ENCODE peak calls at places on chromosome 9, in four cellular contexts. K is effector memory CD4-positive, alpha-beta T cell; V is endodermal cell; L is PC-3. C is an unnamed sample.

GRCh38 chr9:135830496-135830895 is 76.8 kb downstream of the CAMSAP1 start:
- DNase-seq in K (no peak), V (no peak), L (no peak), C (no peak)

GRCh38 chr9:106799146-106799545 is 63.8 kb upstream of the ZNF462 start:
- DNase-seq in K (no peak), V (no peak), L (peak), C (no peak)

GRCh38 chr9:4494806-4495205 is 4.5 kb downstream of the SLC1A1 start:
- DNase-seq in K (no peak), V (no peak), L (no peak), C (no peak)

GRCh38 chr9:106862946-106863740 is at the start of gene ZNF462:
- DNase-seq in K (no peak), V (peak), L (peak), C (no peak)

GRCh38 chr9:37421914-37422288 is 595 bp upstream of the GRHPR start:
- DNase-seq in K (no peak), V (no peak), L (no peak), C (no peak)

GRCh38 chr9:37010180-37010579 is 23.9 kb downstream of the PAX5 start:
- DNase-seq in K (no peak), V (no peak), L (no peak), C (no peak)

GRCh38 chr9:90698874-90699440 is 56.3 kb upstream of the DIRAS2 start:
- DNase-seq in K (no peak), V (no peak), L (peak), C (no peak)

GRCh38 chr9:70935856-70936255 is 185.6 kb downstream of the TRPM3 start:
- DNase-seq in K (no peak), V (no peak), L (no peak), C (no peak)

GRCh38 chr9:14797442-14797841 is 74.9 kb upstream of the CER1 start:
- DNase-seq in K (no peak), V (no peak), L (peak), C (no peak)

GRCh38 chr9:137053944-137054931 is at the start of gene ENTPD2:
- DNase-seq in K (peak), V (peak), L (peak), C (no peak)
- H3K4me3 ChIP-seq in K (peak), V (no peak), L (peak), C (peak)

DNA sequence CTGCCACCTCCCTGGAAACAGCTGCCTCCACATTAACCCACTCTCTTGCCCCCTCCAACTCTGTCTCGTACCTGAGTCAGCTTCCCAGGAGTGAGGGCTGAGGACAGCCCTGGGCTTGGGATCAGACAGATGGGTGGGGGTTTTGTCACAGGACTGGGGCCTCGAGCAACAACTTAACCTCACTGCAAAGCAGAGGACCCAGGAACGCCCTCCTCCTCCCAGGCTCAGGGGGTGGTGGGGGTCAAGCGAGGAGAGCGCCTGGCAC is 446 bp downstream of the SARDH start:
- DNase-seq in K (no peak), V (no peak), L (no peak), C (no peak)
- H3K4me3 ChIP-seq in K (no peak), V (peak), L (peak), C (no peak)

GRCh38 chr9:109640232-109641078 is 139.5 kb upstream of the PALM2AKAP2 start:
- DNase-seq in K (no peak), V (peak), L (peak), C (no peak)

GRCh38 chr9:109641079-109641659 is 138.8 kb upstream of the PALM2AKAP2 start:
- DNase-seq in K (no peak), V (no peak), L (no peak), C (no peak)

GRCh38 chr9:109639666-109640231 is 140.2 kb upstream of the PALM2AKAP2 start:
- DNase-seq in K (no peak), V (no peak), L (no peak), C (no peak)
- H3K4me3 ChIP-seq in K (no peak), V (peak), L (peak), C (peak)

GRCh38 chr9:35688558-35689350 is 971 bp downstream of the TPM2 start:
- DNase-seq in K (no peak), V (no peak), L (peak), C (no peak)
- H3K4me3 ChIP-seq in K (no peak), V (peak), L (peak), C (peak)

DNA sequence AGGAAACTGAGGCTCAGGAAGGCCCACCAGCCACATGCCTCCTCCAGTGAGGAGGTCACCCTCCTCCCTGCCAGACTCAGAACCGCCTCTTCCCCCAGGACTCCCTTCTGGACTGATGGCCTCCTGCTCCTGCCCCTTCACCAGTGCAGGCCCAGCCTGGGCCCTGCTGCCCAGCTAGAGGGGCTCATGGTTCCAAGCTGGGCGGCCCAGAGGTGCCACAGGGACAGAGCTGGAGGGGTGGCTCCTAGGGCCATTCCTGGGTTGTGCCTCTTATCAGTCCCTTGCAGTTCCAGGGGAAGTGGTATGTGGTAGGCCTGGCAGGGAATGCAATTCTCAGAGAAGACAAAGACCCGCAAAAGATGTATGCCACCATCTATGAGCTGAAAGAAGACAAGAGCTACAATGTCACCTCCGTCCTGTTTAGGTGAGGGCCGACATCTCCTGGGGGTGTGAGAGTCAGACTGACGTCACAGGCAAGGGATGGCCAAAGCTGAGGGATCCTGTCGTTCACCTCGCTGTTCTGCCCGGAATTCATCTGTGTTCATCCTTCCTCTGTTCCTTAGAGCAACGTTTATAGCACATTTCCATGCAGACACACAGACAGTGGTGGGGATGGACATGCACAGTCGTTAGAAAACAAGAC is 819 bp downstream of the LCN2 start:
- DNase-seq in K (no peak), V (no peak), L (no peak), C (no peak)
- H3K4me3 ChIP-seq in K (no peak), V (no peak), L (no peak), C (peak)

GRCh38 chr9:129027224-129027684 is 877 bp downstream of the SH3GLB2 start:
- DNase-seq in K (no peak), V (no peak), L (no peak), C (no peak)

GRCh38 chr9:129028192-129028966 is at the start of gene SH3GLB2:
- DNase-seq in K (peak), V (peak), L (peak), C (peak)

GRCh38 chr9:129023908-129024233 is 4.3 kb downstream of the SH3GLB2 start:
- DNase-seq in K (no peak), V (no peak), L (no peak), C (no peak)

GRCh38 chr9:129027685-129028191 is 393 bp downstream of the SH3GLB2 start:
- DNase-seq in K (no peak), V (no peak), L (peak), C (no peak)

DNA sequence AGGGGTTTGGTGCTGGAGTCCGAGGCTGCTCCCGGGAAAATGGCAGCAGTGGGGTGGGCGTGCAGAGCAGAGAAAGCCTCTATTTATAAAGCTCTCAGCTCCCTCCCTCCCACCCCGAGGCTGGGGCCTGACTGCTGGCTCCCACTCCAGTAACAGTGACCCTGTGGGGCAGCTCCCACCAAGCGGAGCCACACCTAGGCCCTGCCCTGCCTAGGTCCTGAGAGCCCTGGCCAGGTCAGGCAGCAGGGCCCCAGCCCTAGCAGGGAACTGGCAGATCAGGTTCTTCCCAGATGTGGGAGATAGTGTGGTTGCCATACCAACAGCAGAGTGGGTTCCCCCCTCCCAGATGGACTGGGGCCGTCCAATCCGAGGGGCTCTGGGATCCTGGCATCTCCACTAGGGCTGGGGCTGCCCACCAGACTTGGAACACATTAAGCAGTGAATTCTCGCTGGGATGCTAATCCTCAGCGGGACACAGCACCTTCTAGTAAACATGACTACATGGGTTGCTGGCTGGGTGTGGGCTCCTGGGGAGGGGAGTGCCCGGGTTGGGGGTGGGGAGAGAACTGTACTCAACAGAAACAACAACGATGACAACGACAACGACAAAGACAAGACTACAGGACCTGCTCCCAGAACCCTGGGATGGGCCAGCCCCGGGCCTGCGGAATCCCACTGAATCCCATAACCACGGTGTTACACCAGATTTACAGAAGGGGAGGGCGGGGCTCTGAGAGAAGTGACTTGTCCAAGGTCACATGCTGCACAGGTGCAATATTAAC is 1.5 kb downstream of the SH3GLB2 start:
- DNase-seq in K (no peak), V (peak), L (peak), C (no peak)
- H3K4me3 ChIP-seq in K (peak), V (peak), L (peak), C (peak)

GRCh38 chr9:89660286-89660685 is 55.5 kb downstream of the GADD45G start:
- DNase-seq in K (no peak), V (peak), L (no peak), C (no peak)

GRCh38 chr9:89661956-89662717 is 57.3 kb downstream of the GADD45G start:
- DNase-seq in K (no peak), V (peak), L (peak), C (no peak)

GRCh38 chr9:89662718-89663246 is 58.0 kb downstream of the GADD45G start:
- DNase-seq in K (no peak), V (peak), L (no peak), C (no peak)

GRCh38 chr9:89659473-89660256 is 54.9 kb downstream of the GADD45G start:
- DNase-seq in K (no peak), V (peak), L (no peak), C (no peak)

GRCh38 chr9:89661391-89661949 is 56.7 kb downstream of the GADD45G start:
- DNase-seq in K (no peak), V (no peak), L (no peak), C (no peak)
- H3K4me3 ChIP-seq in K (no peak), V (no peak), L (no peak), C (peak)

DNA sequence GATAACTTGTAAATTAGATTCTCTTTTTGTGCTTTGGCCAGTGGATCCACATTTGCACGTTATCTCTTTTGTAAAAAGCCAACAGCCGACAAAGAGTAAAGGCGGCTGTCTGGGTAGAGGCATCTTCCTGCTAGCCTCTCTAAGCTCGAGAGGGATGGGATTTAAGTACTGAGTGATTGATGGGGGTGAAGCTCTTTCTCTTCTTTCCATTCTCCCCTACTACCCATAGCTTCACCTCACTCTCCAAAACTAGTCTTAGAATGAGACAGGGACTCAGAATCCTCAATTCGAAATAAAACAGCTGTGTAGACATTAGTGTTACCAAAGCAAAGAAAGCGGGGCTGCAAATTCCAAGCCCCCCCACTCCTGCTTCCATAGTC is 3.5 kb downstream of the PBX3 start:
- DNase-seq in K (no peak), V (no peak), L (no peak), C (no peak)
- H3K4me3 ChIP-seq in K (no peak), V (peak), L (peak), C (peak)

GRCh38 chr9:129755151-129755550 is 2.3 kb upstream of the PTGES start:
- DNase-seq in K (no peak), V (no peak), L (no peak), C (no peak)

GRCh38 chr9:129750010-129750409 is 2.8 kb downstream of the PTGES start:
- DNase-seq in K (no peak), V (no peak), L (peak), C (no peak)

GRCh38 chr9:129751841-129752801 is 721 bp downstream of the PTGES start:
- DNase-seq in K (no peak), V (peak), L (peak), C (no peak)

GRCh38 chr9:129756191-129756590 is 3.3 kb upstream of the PTGES start:
- DNase-seq in K (no peak), V (no peak), L (no peak), C (no peak)

DNA sequence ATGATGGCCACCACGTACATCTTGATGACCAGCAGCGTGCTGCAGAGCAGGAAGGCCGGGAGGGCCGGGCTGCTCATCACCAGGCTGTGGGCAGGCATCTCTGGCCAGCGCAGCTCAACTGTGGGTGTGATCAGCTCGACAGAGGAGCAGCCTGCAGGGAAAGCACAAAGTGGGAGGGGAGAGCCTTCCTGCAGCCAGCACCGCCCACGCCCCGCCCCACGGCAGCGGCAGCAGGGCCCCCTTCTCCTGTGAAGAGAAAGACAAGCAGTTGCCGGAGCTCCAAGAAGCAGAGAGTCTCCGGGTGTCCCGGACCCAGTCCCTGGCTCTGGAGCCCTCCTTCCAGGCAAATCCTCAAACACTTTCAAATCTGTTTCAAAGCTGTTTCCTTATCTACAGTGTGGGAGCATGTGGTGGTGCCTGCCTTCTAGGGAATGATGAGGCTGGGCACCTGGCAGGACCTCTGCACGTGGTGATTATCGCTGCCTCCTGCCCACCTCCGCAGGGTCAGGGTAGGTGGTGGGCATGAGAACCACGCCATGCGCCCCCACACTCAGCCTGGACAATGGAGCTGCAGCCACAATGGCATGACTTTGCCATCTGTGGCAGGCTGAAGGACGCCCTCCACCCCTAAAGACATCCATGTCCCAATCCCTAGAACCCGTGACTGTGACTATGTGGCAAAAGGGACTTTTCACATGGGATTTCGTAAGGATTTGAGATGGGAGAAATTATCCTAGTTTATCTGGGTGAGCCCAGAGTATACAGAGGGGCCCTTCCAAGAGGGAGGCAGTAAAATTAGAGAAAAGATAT is at the start of gene PTGES:
- DNase-seq in K (no peak), V (peak), L (peak), C (no peak)
- H3K4me3 ChIP-seq in K (no peak), V (no peak), L (peak), C (peak)

DNA sequence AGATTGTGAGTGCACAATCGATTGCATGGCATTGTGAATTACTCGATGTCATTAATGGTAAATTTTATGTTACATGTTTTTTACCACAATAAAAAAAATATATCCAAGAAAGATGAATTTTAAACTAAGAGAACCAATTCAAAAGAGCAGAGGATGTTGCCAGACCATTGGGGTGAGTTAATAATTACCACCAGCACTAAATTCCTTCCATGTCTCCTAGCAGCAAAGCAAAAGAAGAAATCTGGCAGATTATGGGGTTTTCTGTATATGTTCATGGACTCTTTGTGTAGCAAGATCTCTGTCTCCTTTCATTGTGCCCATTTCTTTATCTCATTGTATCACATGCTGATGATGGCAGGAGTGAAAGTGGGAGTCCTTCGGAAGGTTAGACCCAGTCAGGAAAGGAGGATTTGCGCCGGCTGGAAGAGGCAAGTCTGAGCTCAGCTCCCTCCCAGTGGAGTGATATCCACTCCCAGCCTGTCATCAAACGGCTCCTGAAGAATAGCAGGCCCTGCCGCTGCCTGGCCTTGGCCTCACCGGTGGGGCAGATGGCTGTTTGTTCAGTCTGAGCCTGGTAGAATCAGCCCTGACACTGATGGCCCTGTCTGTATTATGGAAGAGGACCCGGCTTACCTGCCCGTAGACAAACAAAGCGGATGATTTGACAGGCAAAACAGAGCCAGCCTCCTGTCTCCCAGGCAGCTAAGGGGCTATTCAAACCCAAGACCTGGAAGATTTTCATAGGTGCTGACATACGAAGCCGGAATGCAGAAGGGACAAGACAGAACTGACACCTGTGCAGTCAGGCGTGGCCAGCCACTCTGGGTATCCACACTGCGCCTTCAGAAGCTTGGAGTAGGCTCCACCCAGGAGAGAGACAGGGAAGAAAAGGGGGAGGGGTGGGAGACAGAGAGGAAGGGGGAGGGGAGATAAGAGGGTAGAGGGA is 21.9 kb upstream of the FOXE1 start:
- DNase-seq in K (no peak), V (peak), L (no peak), C (no peak)
- H3K4me3 ChIP-seq in K (no peak), V (peak), L (no peak), C (no peak)

C was measured in esophagus squamous epithelium.